ENCODE peak calls at places on chromosomes 7 and 10, in seven cellular contexts. W is bronchial epithelial cell, S is fibroblast of lung, X is PC-9, F is adrenal gland, J is tibial artery, A is foreskin fibroblast. L is an unnamed sample.

GRCh38 chr10:62038609-62039190 is 137.2 kb downstream of the ARID5B start:
- DNase-seq in W (peak; percentile 74), S (peak; percentile 84), X (peak; percentile 76), F (peak; percentile 74), J (peak; percentile 65), A (peak; percentile 64), L (peak; percentile 78)

GRCh38 chr7:142939226-142939910 is at the start of gene LLCFC1:
- DNase-seq in W (peak; percentile 12), S (no peak), X (peak; percentile 44), F (no peak), J (no peak), A (no peak), L (peak; percentile 39)

GRCh38 chr10:29204119-29204518 is 84.8 kb upstream of the LYZL1 start:
- DNase-seq in W (no peak), S (no peak), X (no peak), F (no peak), J (no peak), A (no peak), L (no peak)

GRCh38 chr7:74454948-74455804 is 1.5 kb downstream of the GTF2IRD1 start:
- DNase-seq in W (no peak), S (no peak), X (no peak), F (peak; percentile 85), J (peak; percentile 58), A (no peak), L (no peak)

GRCh38 chr10:62354941-62355340 is 19.2 kb upstream of the ZNF365 start:
- DNase-seq in W (no peak), S (peak; percentile 93), X (no peak), F (no peak), J (no peak), A (peak; percentile 7), L (no peak)

GRCh38 chr7:37380831-37381230 is 67.8 kb downstream of the ELMO1 start:
- DNase-seq in W (no peak), S (no peak), X (no peak), F (no peak), J (no peak), A (no peak), L (no peak)

GRCh38 chr10:11762706-11763500 is 20.7 kb downstream of the ECHDC3 start:
- DNase-seq in W (no peak), S (no peak), X (no peak), F (no peak), J (no peak), A (no peak), L (no peak)

GRCh38 chr7:70390251-70390650 is 741.7 kb upstream of the GALNT17 start:
- DNase-seq in W (peak; percentile 5), S (peak; percentile 79), X (no peak), F (no peak), J (peak; percentile 38), A (no peak), L (no peak)

GRCh38 chr10:30917790-30918189 is 113.9 kb downstream of the ZNF438 start:
- DNase-seq in W (no peak), S (no peak), X (no peak), F (no peak), J (no peak), A (no peak), L (no peak)

GRCh38 chr7:96304573-96304972 is 17.3 kb downstream of the SLC25A13 start:
- DNase-seq in W (peak; percentile 82), S (no peak), X (no peak), F (no peak), J (no peak), A (no peak), L (peak; percentile 39)

GRCh38 chr10:111392159-111392558 is 315.3 kb downstream of the ADRA2A start:
- DNase-seq in W (no peak), S (peak; percentile 0), X (no peak), F (no peak), J (no peak), A (no peak), L (no peak)

GRCh38 chr10:75355706-75356105 is 45.9 kb downstream of the ZNF503 start:
- DNase-seq in W (peak; percentile 41), S (no peak), X (no peak), F (no peak), J (no peak), A (no peak), L (peak; percentile 5)

GRCh38 chr10:75358835-75359421 is 42.6 kb downstream of the ZNF503 start:
- DNase-seq in W (peak; percentile 89), S (peak; percentile 85), X (peak; percentile 50), F (no peak), J (no peak), A (peak; percentile 37), L (peak; percentile 92)

GRCh38 chr10:75357500-75357899 is 44.1 kb downstream of the ZNF503 start:
- DNase-seq in W (no peak), S (no peak), X (no peak), F (no peak), J (no peak), A (no peak), L (no peak)

GRCh38 chr10:75358121-75358520 is 43.4 kb downstream of the ZNF503 start:
- DNase-seq in W (no peak), S (no peak), X (no peak), F (no peak), J (no peak), A (no peak), L (no peak)

GRCh38 chr10:75356484-75356883 is 45.1 kb downstream of the ZNF503 start:
- DNase-seq in W (no peak), S (no peak), X (no peak), F (no peak), J (no peak), A (no peak), L (no peak)
- TF ChIP-seq CTCF in W (no peak), S (no peak), X (no peak), F (no peak), J (no peak), A (no peak), L (no peak)

GRCh38 chr10:794382-794956 is 105.0 kb upstream of the DIP2C start:
- DNase-seq in W (no peak), S (no peak), X (no peak), F (no peak), J (peak; percentile 2), A (no peak), L (no peak)
- TF ChIP-seq CTCF in W (no peak), S (peak; percentile 21), X (no peak), F (no peak), J (no peak), A (peak; percentile 23), L (no peak)

DNA sequence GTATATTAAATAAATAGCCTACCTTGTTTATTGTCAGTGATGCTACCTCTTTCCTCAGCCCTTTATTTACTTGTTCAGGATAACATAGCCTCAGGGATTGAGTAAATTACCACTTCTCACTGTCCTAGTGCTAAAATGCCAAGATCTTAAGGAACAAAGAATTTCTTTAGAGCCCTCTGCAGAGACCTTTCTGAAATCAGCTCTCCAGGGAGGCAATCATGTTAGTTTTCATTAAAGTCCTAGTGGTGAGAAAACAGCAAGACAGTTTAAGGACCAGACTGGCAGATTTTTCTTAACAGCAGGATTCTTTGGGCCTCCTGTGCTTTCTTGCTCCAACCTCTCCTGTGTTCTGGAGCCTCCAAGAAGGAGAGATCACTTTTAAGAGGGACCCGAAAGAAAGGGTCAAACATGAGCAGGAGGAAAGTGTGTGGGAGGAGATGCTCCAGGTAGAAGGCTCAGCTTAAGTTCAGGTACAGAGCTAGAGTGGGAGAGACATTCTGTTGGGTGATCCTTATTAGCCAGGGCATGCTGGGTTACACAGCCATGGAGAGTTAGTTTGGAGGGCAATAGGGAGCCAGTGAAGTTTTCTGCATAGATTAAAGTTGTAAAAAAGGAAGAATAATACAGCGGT is 1.2 kb upstream of the PLCE1 start:
- DNase-seq in W (no peak), S (peak; percentile 29), X (no peak), F (no peak), J (no peak), A (no peak), L (no peak)
- TF ChIP-seq CTCF in W (no peak), S (peak; percentile 16), X (no peak), F (no peak), J (no peak), A (no peak), L (peak; percentile 13)

GRCh38 chr7:20650782-20651181 is 35.3 kb downstream of the ABCB5 start:
- DNase-seq in W (no peak), S (no peak), X (no peak), F (no peak), J (no peak), A (no peak), L (no peak)

GRCh38 chr7:20653636-20654035 is 38.2 kb downstream of the ABCB5 start:
- DNase-seq in W (peak; percentile 7), S (no peak), X (no peak), F (no peak), J (no peak), A (no peak), L (peak; percentile 3)

GRCh38 chr7:20651960-20652544 is 36.6 kb downstream of the ABCB5 start:
- DNase-seq in W (peak; percentile 29), S (peak; percentile 32), X (no peak), F (no peak), J (no peak), A (no peak), L (peak; percentile 31)

GRCh38 chr7:20647051-20647450 is 31.6 kb downstream of the ABCB5 start:
- DNase-seq in W (no peak), S (peak; percentile 49), X (no peak), F (no peak), J (no peak), A (no peak), L (no peak)

GRCh38 chr7:20647908-20648776 is 32.7 kb downstream of the ABCB5 start:
- DNase-seq in W (peak; percentile 33), S (peak; percentile 34), X (peak; percentile 35), F (no peak), J (no peak), A (no peak), L (peak; percentile 64)
- TF ChIP-seq CTCF in W (peak; percentile 57), S (peak; percentile 21), X (peak; percentile 69), F (no peak), J (no peak), A (no peak), L (peak; percentile 51)

GRCh38 chr10:132253092-132253687 is 54.6 kb downstream of the STK32C start:
- DNase-seq in W (no peak), S (no peak), X (no peak), F (no peak), J (no peak), A (no peak), L (no peak)

GRCh38 chr10:132251928-132252327 is 55.8 kb downstream of the STK32C start:
- DNase-seq in W (no peak), S (no peak), X (no peak), F (no peak), J (no peak), A (no peak), L (no peak)

GRCh38 chr10:132254841-132255240 is 52.9 kb downstream of the STK32C start:
- DNase-seq in W (no peak), S (no peak), X (no peak), F (no peak), J (no peak), A (no peak), L (no peak)

GRCh38 chr10:132250456-132251223 is 57.1 kb downstream of the STK32C start:
- DNase-seq in W (no peak), S (no peak), X (no peak), F (no peak), J (no peak), A (no peak), L (no peak)

GRCh38 chr10:132252412-132252811 is 55.3 kb downstream of the STK32C start:
- DNase-seq in W (no peak), S (no peak), X (no peak), F (no peak), J (no peak), A (no peak), L (no peak)
- TF ChIP-seq CTCF in W (no peak), S (no peak), X (no peak), F (no peak), J (no peak), A (no peak), L (no peak)

L was measured in MCF 10A.